ENCODE peak calls at places on chromosomes 16 and 17, in five cellular contexts. O is uterus, H is epithelial cell of esophagus, L is heart right ventricle, Y is lower leg skin. W is an unnamed sample.

GRCh38 chr16:81521141-81521626 is 76.6 kb downstream of the CMIP start:
- DNase-seq in O (no peak), H (no peak), L (no peak), Y (no peak), W (peak)

GRCh38 chr17:68710976-68711375 is 109.8 kb upstream of the FAM20A start:
- DNase-seq in O (no peak), H (no peak), L (no peak), Y (no peak), W (no peak)

GRCh38 chr16:391885-392335 is 5.1 kb upstream of the NME4 start:
- DNase-seq in O (no peak), H (peak), L (no peak), Y (no peak), W (peak)

GRCh38 chr17:57948555-57949420 is 6.4 kb downstream of the CUEDC1 start:
- DNase-seq in O (peak), H (peak), L (peak), Y (no peak), W (no peak)

GRCh38 chr17:28722413-28723158 is 2.8 kb downstream of the RPL23A start:
- DNase-seq in O (no peak), H (no peak), L (no peak), Y (no peak), W (no peak)

GRCh38 chr16:79381552-79382042 is 218.9 kb downstream of the MAF start:
- DNase-seq in O (no peak), H (no peak), L (no peak), Y (peak), W (no peak)

GRCh38 chr16:89089142-89089541 is 4.5 kb upstream of the ACSF3 start:
- DNase-seq in O (no peak), H (no peak), L (no peak), Y (no peak), W (no peak)

GRCh38 chr16:79146-80054 is 1.4 kb downstream of the MPG start:
- DNase-seq in O (no peak), H (no peak), L (no peak), Y (no peak), W (no peak)

GRCh38 chr16:89315791-89316581 is 98.5 kb downstream of the ZNF778 start:
- DNase-seq in O (peak), H (peak), L (peak), Y (no peak), W (no peak)

DNA sequence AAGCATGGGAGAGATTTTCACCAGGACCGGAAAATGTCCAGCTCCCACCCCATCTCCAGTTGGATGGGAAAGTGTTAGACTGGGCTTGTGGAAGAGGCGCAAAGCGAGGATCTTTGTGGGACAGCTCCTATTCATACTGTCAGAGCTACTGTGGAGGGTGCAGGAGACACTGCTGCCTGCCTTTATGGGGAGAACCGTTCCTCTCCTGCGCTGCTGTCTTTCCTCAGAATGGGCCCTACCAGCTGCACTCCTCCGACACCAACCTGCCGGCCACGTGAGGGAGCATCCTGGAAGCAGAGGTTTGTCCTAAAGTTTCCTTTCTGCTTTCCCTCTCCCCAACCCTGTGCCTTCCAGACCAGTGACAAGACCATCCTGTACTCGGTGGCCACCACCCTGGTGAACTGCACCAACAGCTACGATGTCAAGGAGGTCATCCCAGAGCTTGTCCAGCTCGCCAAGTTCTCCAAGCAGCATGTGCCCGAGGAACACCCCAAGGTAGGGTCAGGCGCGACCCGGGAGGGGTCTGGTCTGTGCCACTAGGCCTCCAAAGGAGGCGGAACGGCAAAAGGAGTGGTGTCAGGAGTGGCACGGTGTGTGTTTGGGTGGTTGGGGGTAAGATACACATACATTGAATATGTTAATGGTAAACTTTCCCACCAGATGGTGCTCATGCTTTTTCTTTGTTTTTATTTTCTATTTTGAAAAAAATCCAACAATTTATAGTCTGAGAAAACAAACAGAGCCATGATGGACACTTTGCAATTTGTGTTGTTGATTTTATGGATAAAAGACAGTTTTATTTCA is 23.0 kb downstream of the SLC35G3 start:
- DNase-seq in O (no peak), H (peak), L (no peak), Y (no peak), W (no peak)
- TF ChIP-seq CTCF in O (no peak), H (peak), L (no peak), Y (no peak), W (no peak)

GRCh38 chr17:36460265-36460937 is 26.1 kb upstream of the ZNHIT3 start:
- DNase-seq in O (no peak), H (no peak), L (no peak), Y (no peak), W (no peak)

GRCh38 chr17:36464765-36465088 is 21.8 kb upstream of the ZNHIT3 start:
- DNase-seq in O (no peak), H (no peak), L (no peak), Y (no peak), W (no peak)

GRCh38 chr17:36461330-36462110 is 25.0 kb upstream of the ZNHIT3 start:
- DNase-seq in O (no peak), H (no peak), L (no peak), Y (no peak), W (no peak)

GRCh38 chr17:36459601-36460000 is 26.9 kb upstream of the ZNHIT3 start:
- DNase-seq in O (no peak), H (no peak), L (no peak), Y (no peak), W (no peak)

GRCh38 chr17:36463916-36464764 is 22.3 kb upstream of the ZNHIT3 start:
- DNase-seq in O (no peak), H (peak), L (peak), Y (peak), W (peak)
- TF ChIP-seq CTCF in O (no peak), H (peak), L (no peak), Y (no peak), W (no peak)

DNA sequence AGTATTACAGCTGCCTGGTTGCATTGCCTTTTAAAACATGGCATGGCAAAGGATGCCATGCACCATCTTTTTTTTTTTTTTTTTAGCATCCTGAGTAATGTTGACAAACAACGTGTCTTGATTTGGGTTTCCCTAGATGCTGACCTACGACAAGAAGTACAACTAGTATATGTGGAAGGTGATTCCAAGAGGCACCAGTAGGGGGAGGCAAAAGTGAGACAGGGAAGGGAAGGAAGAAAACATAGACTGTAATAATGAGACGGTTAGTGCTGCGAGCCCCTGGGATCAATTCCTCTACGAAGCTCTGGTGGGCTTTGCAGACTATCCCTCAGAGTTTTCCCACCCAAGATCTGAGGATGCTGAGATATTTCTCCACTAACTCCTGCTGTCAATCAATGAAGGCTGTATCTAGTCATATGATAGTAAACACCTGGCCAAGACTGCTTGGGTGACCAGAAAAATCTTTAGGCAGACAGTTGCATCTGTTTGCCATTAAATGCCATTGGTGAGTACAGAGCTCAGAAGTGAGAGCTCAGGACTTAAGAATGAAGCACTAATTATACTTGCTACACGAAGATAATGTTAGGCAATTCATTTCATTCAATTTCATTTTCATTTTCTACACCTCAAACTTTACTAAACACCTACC is 458.6 kb upstream of the GOT2 start:
- DNase-seq in O (no peak), H (peak), L (no peak), Y (no peak), W (peak)
- TF ChIP-seq CTCF in O (no peak), H (peak), L (no peak), Y (no peak), W (peak)

DNA sequence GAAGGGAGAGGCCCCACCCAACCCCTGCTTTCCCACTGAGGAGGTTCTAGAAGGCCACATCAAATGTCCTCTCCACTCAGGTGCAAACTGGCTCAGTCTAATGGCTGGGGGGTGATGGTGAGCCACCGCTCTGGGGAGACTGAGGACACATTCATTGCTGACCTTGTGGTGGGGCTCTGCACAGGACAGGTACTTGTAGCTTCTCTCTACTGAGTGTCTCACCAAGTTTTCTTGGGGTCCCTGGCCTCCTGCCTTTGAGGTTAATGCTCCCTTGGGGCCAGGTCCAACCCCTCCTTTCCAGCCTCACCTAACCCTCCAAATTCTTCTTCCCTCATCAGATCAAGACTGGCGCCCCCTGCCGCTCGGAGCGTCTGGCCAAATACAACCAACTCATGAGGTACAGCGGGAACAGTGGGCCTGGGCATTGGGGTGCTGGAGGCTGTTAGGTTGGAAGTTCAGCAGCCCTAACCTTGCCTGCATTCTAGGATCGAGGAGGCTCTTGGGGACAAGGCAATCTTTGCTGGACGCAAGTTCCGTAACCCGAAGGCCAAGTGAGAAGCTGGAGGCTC is 5.7 kb downstream of the ENO3 start:
- DNase-seq in O (no peak), H (no peak), L (no peak), Y (no peak), W (no peak)
- TF ChIP-seq CTCF in O (no peak), H (peak), L (no peak), Y (no peak), W (no peak)

GRCh38 chr16:68364601-68364998 is 53.8 kb downstream of the PRMT7 start:
- DNase-seq in O (no peak), H (no peak), L (no peak), Y (no peak), W (no peak)
- TF ChIP-seq CTCF in O (no peak), H (peak), L (no peak), Y (no peak), W (peak)

DNA sequence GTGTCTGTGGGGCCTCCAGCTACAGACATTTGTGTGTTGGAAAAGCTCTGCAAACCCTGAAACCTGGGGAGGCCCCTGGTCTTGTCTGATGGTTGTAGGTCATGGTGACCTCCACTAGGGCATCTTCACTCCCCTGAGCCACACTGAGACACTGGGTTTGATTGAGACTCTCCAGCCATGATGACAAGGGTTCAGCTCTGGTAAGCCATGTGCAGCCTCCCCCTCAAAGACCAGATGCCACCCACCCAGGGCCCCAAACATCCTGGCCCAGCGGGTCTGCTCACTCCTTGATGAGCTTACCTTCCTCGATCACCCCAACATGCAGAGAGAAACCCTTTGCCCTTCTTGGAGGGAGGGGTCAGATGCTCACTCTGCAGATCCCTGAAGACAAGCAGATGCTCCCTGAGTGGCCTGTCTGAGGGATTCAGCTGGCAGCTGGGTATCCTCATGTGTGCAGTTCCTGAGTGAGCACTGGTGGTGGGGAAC is 101.6 kb downstream of the METRNL start:
- DNase-seq in O (no peak), H (no peak), L (no peak), Y (peak), W (no peak)
- TF ChIP-seq CTCF in O (no peak), H (no peak), L (no peak), Y (no peak), W (no peak)

DNA sequence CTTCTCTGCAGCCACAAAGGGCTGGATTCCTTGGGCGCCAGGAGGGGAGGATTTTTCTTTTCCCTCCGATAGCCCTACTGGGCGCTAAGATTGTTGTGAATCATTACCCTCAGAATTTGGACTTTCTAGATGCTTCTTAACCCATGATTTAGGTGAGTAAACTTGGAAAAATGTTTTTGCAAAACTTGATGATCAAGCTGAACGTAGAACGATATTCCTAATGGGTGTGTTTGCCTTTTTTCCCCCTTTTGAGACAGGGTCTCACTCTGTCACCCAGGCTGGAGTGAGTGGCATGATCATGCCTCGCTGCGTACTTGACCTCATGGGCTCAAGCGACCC is 43.8 kb downstream of the PGS1 start:
- DNase-seq in O (no peak), H (no peak), L (no peak), Y (no peak), W (no peak)
- TF ChIP-seq CTCF in O (no peak), H (no peak), L (no peak), Y (no peak), W (no peak)

DNA sequence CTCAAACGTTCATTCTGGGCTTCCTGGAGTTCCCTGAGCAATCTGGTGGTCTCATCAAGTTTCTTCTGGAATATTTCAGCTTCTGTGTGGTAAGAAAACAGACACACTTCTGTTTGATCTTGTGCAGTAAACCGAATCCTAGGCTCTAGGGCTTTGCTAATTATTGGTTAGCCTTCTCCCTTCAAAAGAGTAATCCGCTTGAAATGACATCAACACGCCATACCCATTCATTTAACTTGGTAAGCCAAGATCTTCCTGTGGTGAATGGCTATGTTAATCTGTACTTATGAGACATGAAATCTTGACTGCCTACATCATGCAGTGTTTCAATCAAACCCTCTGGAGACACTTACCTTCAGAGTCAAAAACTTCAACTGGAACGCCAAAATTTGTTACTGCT is 48.5 kb downstream of the BRD7 start:
- DNase-seq in O (no peak), H (no peak), L (no peak), Y (no peak), W (no peak)
- TF ChIP-seq CTCF in O (no peak), H (no peak), L (no peak), Y (no peak), W (no peak)

GRCh38 chr16:17058471-17058870 is 412.3 kb downstream of the XYLT1 start:
- DNase-seq in O (no peak), H (no peak), L (no peak), Y (no peak), W (no peak)

GRCh38 chr16:17050468-17050867 is 420.3 kb downstream of the XYLT1 start:
- DNase-seq in O (no peak), H (no peak), L (no peak), Y (no peak), W (no peak)

GRCh38 chr16:17056666-17057065 is 414.1 kb downstream of the XYLT1 start:
- DNase-seq in O (no peak), H (no peak), L (no peak), Y (no peak), W (no peak)

GRCh38 chr16:17053536-17054160 is 417.1 kb downstream of the XYLT1 start:
- DNase-seq in O (no peak), H (no peak), L (no peak), Y (no peak), W (no peak)
- TF ChIP-seq CTCF in O (no peak), H (no peak), L (no peak), Y (no peak), W (no peak)

DNA sequence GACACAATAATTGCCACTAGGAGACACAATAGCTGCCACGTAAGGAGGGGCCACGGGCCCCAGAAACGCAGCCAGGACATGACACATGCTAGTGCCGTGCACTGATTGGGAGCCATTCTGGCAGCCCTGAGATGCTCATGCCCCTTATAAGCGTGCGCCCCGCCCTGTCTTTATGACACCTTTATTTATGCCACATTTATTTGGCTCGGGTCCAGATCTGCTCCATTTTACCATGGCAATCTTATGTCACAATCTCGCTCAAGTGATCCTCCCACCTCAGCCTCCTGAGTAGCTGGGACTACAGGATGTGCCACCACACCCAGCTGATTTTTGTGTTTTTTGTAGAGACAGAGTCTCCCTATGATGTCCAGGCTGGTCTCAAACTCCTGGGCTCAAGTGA is 43.8 kb upstream of the NF1 start:
- DNase-seq in O (no peak), H (no peak), L (no peak), Y (no peak), W (no peak)
- TF ChIP-seq CTCF in O (no peak), H (no peak), L (no peak), Y (no peak), W (no peak)